ENCODE peak calls at places on chromosomes 3 and 15, in five cellular contexts. K, R, M, V and P are unnamed samples.

GRCh38 chr3:174333640-174334039 is 525.5 kb upstream of the NAALADL2 start:
- DNase-seq in K (no peak), R (no peak), M (no peak), V (no peak), P (no peak)

GRCh38 chr15:71538922-71539321 is 271.4 kb upstream of the NR2E3 start:
- DNase-seq in K (no peak), R (no peak), M (no peak), V (no peak), P (no peak)

GRCh38 chr15:99476413-99477222 is 89.2 kb upstream of the MEF2A start:
- DNase-seq in K (peak; percentile 93), R (no peak), M (peak; percentile 90), V (peak; percentile 47), P (peak; percentile 65)

GRCh38 chr15:37137221-37137620 is 36.9 kb upstream of the MEIS2 start:
- DNase-seq in K (no peak), R (no peak), M (no peak), V (no peak), P (no peak)

GRCh38 chr3:53189276-53189675 is 28.3 kb downstream of the PRKCD start:
- DNase-seq in K (no peak), R (no peak), M (no peak), V (no peak), P (no peak)

GRCh38 chr3:124569761-124570160 is 160.5 kb upstream of the UMPS start:
- DNase-seq in K (no peak), R (no peak), M (no peak), V (no peak), P (no peak)

GRCh38 chr3:188177721-188178120 is 23.8 kb downstream of the LPP start:
- DNase-seq in K (no peak), R (no peak), M (no peak), V (no peak), P (no peak)

GRCh38 chr3:7707192-7707591 is 794.4 kb upstream of the LMCD1 start:
- DNase-seq in K (no peak), R (no peak), M (no peak), V (no peak), P (no peak)

GRCh38 chr3:100709840-100710235 is 544 bp downstream of the TFG start:
- DNase-seq in K (peak; percentile 61), R (no peak), M (peak; percentile 37), V (peak; percentile 16), P (peak; percentile 54)

GRCh38 chr3:118146658-118147375 is 887.8 kb downstream of the IGSF11 start:
- DNase-seq in K (no peak), R (no peak), M (no peak), V (no peak), P (no peak)

GRCh38 chr15:60620707-60621106 is 141.8 kb upstream of the ICE2 start:
- DNase-seq in K (peak; percentile 38), R (no peak), M (peak; percentile 46), V (no peak), P (peak; percentile 31)

GRCh38 chr3:108493862-108494261 is 16.5 kb downstream of the MYH15 start:
- DNase-seq in K (peak; percentile 12), R (no peak), M (peak; percentile 10), V (no peak), P (no peak)

GRCh38 chr3:194300392-194300758 is 50.8 kb downstream of the CPN2 start:
- DNase-seq in K (peak; percentile 81), R (no peak), M (no peak), V (no peak), P (no peak)

GRCh38 chr3:171039674-171040073 is 13.2 kb upstream of the SLC2A2 start:
- DNase-seq in K (no peak), R (no peak), M (no peak), V (no peak), P (no peak)

GRCh38 chr3:51397389-51397788 is 6.3 kb downstream of the RBM15B start:
- DNase-seq in K (no peak), R (no peak), M (no peak), V (no peak), P (no peak)